ENCODE peak calls at places on chromosomes 5 and 9, in eight cellular contexts. Q, D, C, M, L, N, A and X are unnamed samples.
A peak's percentile ranks its signal among the peaks of the same experiment; 100 is the strongest.

GRCh38 chr9:97411440-97411788 is 482 bp upstream of the TDRD7 start:
- DNase-seq in A (no peak), Q (no peak), L (no peak), N (no peak), M (no peak), D (no peak), C (no peak), X (no peak)

GRCh38 chr9:116276651-116277121 is 123.1 kb downstream of the PAPPA start:
- DNase-seq in C (no peak), A (no peak), Q (no peak), M (peak; percentile 46), D (no peak), L (no peak), N (no peak), X (no peak)

GRCh38 chr5:15520856-15521255 is 20.9 kb downstream of the FBXL7 start:
- DNase-seq in L (no peak), Q (no peak), D (no peak), A (no peak), M (no peak), N (no peak), C (no peak), X (no peak)

GRCh38 chr5:122401991-122402710 is 90.1 kb downstream of the SNCAIP start:
- DNase-seq in Q (no peak), A (peak; percentile 72), M (no peak), L (peak; percentile 47), C (no peak), D (no peak), N (peak; percentile 61), X (no peak)

GRCh38 chr9:124743686-124744348 is 27.3 kb downstream of the NR6A1 start:
- DNase-seq in C (no peak), A (no peak), M (peak; percentile 45), L (no peak), Q (no peak), N (peak; percentile 18), D (no peak), X (no peak)

GRCh38 chr5:180704362-180704761 is 35.5 kb downstream of the OR2Y1 start:
- DNase-seq in Q (no peak), D (no peak), L (no peak), M (peak; percentile 4), N (peak; percentile 27), C (no peak), A (peak; percentile 5), X (no peak)

GRCh38 chr9:109115931-109116541 is 3.7 kb downstream of the TMEM245 start:
- DNase-seq in C (no peak), M (peak; percentile 82), D (no peak), Q (peak; percentile 61), N (no peak), A (no peak), L (no peak), X (no peak)

GRCh38 chr5:131952286-131952857 is 6.9 kb upstream of the MEIKIN start:
- DNase-seq in D (no peak), C (no peak), N (peak; percentile 4), Q (no peak), A (peak; percentile 60), L (no peak), M (peak; percentile 16), X (no peak)

GRCh38 chr5:926416-927171 is 33.9 kb downstream of the TRIP13 start:
- DNase-seq in L (no peak), C (peak; percentile 48), A (no peak), Q (no peak), D (no peak), M (peak; percentile 73), N (peak; percentile 6), X (no peak)

GRCh38 chr9:90608141-90608540 is 34.5 kb downstream of the DIRAS2 start:
- DNase-seq in Q (no peak), A (no peak), D (no peak), N (no peak), C (no peak), L (no peak), M (no peak), X (no peak)

GRCh38 chr9:70020217-70020616 is 23.4 kb upstream of the MAMDC2 start:
- DNase-seq in N (peak; percentile 47), L (peak; percentile 75), M (peak; percentile 29), C (no peak), D (no peak), A (no peak), Q (no peak), X (no peak)

GRCh38 chr9:127232833-127233549 is 31.6 kb upstream of the GARNL3 start:
- DNase-seq in A (no peak), Q (no peak), N (no peak), D (no peak), L (no peak), M (no peak), C (no peak), X (no peak)

GRCh38 chr9:110744753-110745522 is 76.3 kb downstream of the MUSK start:
- DNase-seq in L (no peak), M (peak; percentile 92), D (no peak), Q (no peak), A (no peak), N (peak; percentile 95), C (no peak), X (no peak)

GRCh38 chr5:95861858-95862561 is 39.5 kb upstream of the GLRX start:
- DNase-seq in D (no peak), L (no peak), A (no peak), M (peak; percentile 70), Q (no peak), C (no peak), N (peak; percentile 91), X (no peak)

GRCh38 chr5:181109489-181110013 is 21.4 kb downstream of the OR2V1 start:
- DNase-seq in D (no peak), M (no peak), L (no peak), C (no peak), Q (peak; percentile 35), A (no peak), N (no peak), X (no peak)

GRCh38 chr5:91264311-91265051 is 118.6 kb downstream of the ARRDC3 start:
- DNase-seq in L (no peak), D (no peak), M (no peak), N (no peak), Q (no peak), C (no peak), A (no peak), X (no peak)

GRCh38 chr9:75687359-75687953 is 203.0 kb upstream of the PCSK5 start:
- DNase-seq in Q (no peak), A (no peak), D (no peak), L (no peak), M (no peak), N (no peak), C (no peak), X (no peak)

GRCh38 chr9:128275198-128276007 is at the start of gene GOLGA2:
- DNase-seq in C (no peak), D (no peak), Q (peak; percentile 67), M (peak; percentile 80), N (no peak), L (peak; percentile 48), A (no peak), X (no peak)

GRCh38 chr9:124214596-124215550 is 42.9 kb upstream of the NEK6 start:
- DNase-seq in A (no peak), Q (peak; percentile 26), D (no peak), C (no peak), M (no peak), L (no peak), N (no peak), X (no peak)

GRCh38 chr9:133754187-133754586 is 16.0 kb upstream of the SARDH start:
- DNase-seq in N (no peak), M (no peak), A (no peak), L (no peak), C (no peak), D (no peak), Q (no peak), X (no peak)

GRCh38 chr5:164504141-164504772 is 998.8 kb downstream of the MAT2B start:
- DNase-seq in C (peak; percentile 3), M (peak; percentile 75), L (peak; percentile 69), Q (no peak), N (peak; percentile 61), A (peak; percentile 62), D (no peak), X (no peak)

GRCh38 chr9:106798021-106798799 is 64.8 kb upstream of the ZNF462 start:
- DNase-seq in L (no peak), C (no peak), Q (no peak), A (peak; percentile 54), D (no peak), N (no peak), M (peak; percentile 15), X (no peak)

GRCh38 chr5:154384480-154385235 is 61.1 kb upstream of the SAP30L start:
- DNase-seq in N (no peak), A (no peak), C (no peak), L (no peak), D (no peak), Q (no peak), M (no peak), X (peak; percentile 24)

GRCh38 chr5:33332804-33333203 is 108.0 kb upstream of the TARS1 start:
- DNase-seq in N (no peak), M (no peak), Q (no peak), L (no peak), D (no peak), C (no peak), A (no peak), X (no peak)

GRCh38 chr9:108673386-108673785 is 182.4 kb downstream of the ACTL7B start:
- DNase-seq in D (no peak), M (peak; percentile 33), N (peak; percentile 92), A (no peak), C (no peak), L (no peak), Q (no peak), X (no peak)

GRCh38 chr5:57010786-57011185 is 58.9 kb upstream of the MIER3 start:
- DNase-seq in A (no peak), L (no peak), M (no peak), Q (no peak), D (no peak), N (no peak), C (no peak), X (no peak)

GRCh38 chr5:138635268-138635667 is 60.1 kb upstream of the HSPA9 start:
- DNase-seq in D (no peak), N (no peak), A (no peak), Q (no peak), M (no peak), C (no peak), L (no peak), X (no peak)

GRCh38 chr5:172872997-172873491 is 39.0 kb downstream of the ERGIC1 start:
- DNase-seq in M (peak; percentile 77), C (no peak), D (no peak), N (no peak), A (peak; percentile 47), L (no peak), Q (peak; percentile 91), X (no peak)

GRCh38 chr9:74499111-74499601 is 2.0 kb downstream of the RORB start:
- DNase-seq in C (no peak), M (peak; percentile 36), D (no peak), N (no peak), A (no peak), L (no peak), Q (no peak), X (no peak)

GRCh38 chr5:61886214-61886613 is 419.8 kb upstream of the KIF2A start:
- DNase-seq in L (no peak), M (no peak), A (no peak), N (no peak), Q (no peak), C (no peak), D (no peak), X (no peak)

GRCh38 chr5:106392766-106393165 is 1278.0 kb downstream of the EFNA5 start:
- DNase-seq in L (no peak), D (no peak), Q (no peak), C (no peak), A (no peak), N (peak; percentile 89), M (peak; percentile 25), X (no peak)